ENCODE peak calls at places on chromosomes 3 and 15, in eight cellular contexts. B is neural progenitor cell; Z is HT1080; E is activated T-cell treated with anti-CD3 and anti-CD28 coated beads, Interleukin-2, amount 50 U/mL, for 24 hours; R is stimulated activated CD4-positive, alpha-beta T cell treated with anti-CD3 and anti-CD28 coated beads, Interleukin-4, amount 100 ng/mL, for 1 hour; H is stomach; X is GM12865; K is GM13976. A is an unnamed sample.

GRCh38 chr15:59304807-59305206 is 67.9 kb downstream of the MYO1E start:
- DNase-seq in R (no peak), E (no peak), B (no peak), K (no peak), H (no peak), Z (no peak), X (no peak), A (no peak)

GRCh38 chr15:52783929-52784798 is 6.0 kb downstream of the ONECUT1 start:
- DNase-seq in E (peak), X (peak), K (peak), H (no peak), R (peak), Z (no peak), B (peak), A (no peak)

GRCh38 chr3:128874481-128875180 is 4.8 kb upstream of the ACAD9 start:
- DNase-seq in R (no peak), H (no peak), B (no peak), Z (no peak), X (no peak), E (no peak), K (no peak), A (no peak)

GRCh38 chr15:89171136-89172072 is 50.0 kb downstream of the RLBP1 start:
- DNase-seq in Z (peak), E (no peak), B (peak), H (peak), R (peak), X (peak), K (peak), A (no peak)

GRCh38 chr3:123884258-123884831 is at the start of gene MYLK:
- DNase-seq in K (peak), B (peak), E (peak), H (peak), X (peak), R (peak), Z (peak), A (peak)

GRCh38 chr3:69740103-69741021 is 1.1 kb downstream of the MITF start:
- DNase-seq in B (peak), E (no peak), K (peak), X (peak), H (peak), R (no peak), Z (no peak), A (no peak)

GRCh38 chr15:99361541-99362185 is 110.4 kb downstream of the LRRC28 start:
- DNase-seq in K (no peak), B (peak), R (no peak), H (no peak), X (peak), E (no peak), Z (no peak), A (no peak)

GRCh38 chr15:35784745-35785144 is 238.8 kb upstream of the DPH6 start:
- DNase-seq in H (no peak), K (no peak), B (no peak), R (no peak), E (no peak), Z (no peak), X (no peak), A (peak)

GRCh38 chr15:84879088-84879780 is 5.2 kb upstream of the SLC28A1 start:
- DNase-seq in R (no peak), B (no peak), Z (no peak), E (no peak), X (no peak), H (no peak), K (no peak), A (no peak)